ENCODE peak calls at places on chromosome 4, in five cellular contexts. O is PC-3, D is SK-N-SH, P is HepG2, F is endothelial cell of umbilical vein. X is an unnamed sample.

GRCh38 chr4:154335588-154335987 is 156.0 kb downstream of the DCHS2 start:
- DNase-seq in P (no peak), F (no peak), O (no peak), D (no peak), X (no peak)

GRCh38 chr4:128461300-128462103 is 173.9 kb upstream of the PGRMC2 start:
- DNase-seq in P (no peak), F (peak), D (no peak), O (peak), X (peak)

GRCh38 chr4:53702334-53703266 is 111.3 kb upstream of the LNX1 start:
- DNase-seq in O (peak), P (peak), D (peak), F (peak), X (peak)

GRCh38 chr4:128600410-128600809 is 209.1 kb upstream of the JADE1 start:
- DNase-seq in F (peak), P (peak), D (no peak), O (no peak), X (peak)

GRCh38 chr4:64405761-64406160 is 3.5 kb downstream of the TECRL start:
- DNase-seq in P (no peak), D (no peak), F (no peak), O (no peak), X (no peak)

GRCh38 chr4:140188975-140189374 is 35.0 kb upstream of the MAML3 start:
- DNase-seq in D (no peak), O (peak), P (no peak), F (peak), X (peak)

GRCh38 chr4:102574317-102574716 is 73.2 kb downstream of the NFKB1 start:
- DNase-seq in O (peak), P (no peak), F (no peak), D (no peak), X (peak)

GRCh38 chr4:132504438-132504837 is 644.7 kb upstream of the PCDH10 start:
- DNase-seq in D (no peak), O (peak), F (no peak), P (no peak), X (peak)

GRCh38 chr4:84966382-84967291 is at the start of gene WDFY3:
- DNase-seq in D (peak), F (peak), P (peak), O (peak), X (peak)
- H3K27ac ChIP-seq in D (peak), F (peak), P (peak), O (peak), X (peak)

GRCh38 chr4:124431663-124432192 is 280.8 kb downstream of the ANKRD50 start:
- DNase-seq in F (peak), P (no peak), D (no peak), O (peak), X (peak)
- H2AFZ ChIP-seq in F (peak), P (no peak), D (peak), O (peak), X (no peak)

DNA sequence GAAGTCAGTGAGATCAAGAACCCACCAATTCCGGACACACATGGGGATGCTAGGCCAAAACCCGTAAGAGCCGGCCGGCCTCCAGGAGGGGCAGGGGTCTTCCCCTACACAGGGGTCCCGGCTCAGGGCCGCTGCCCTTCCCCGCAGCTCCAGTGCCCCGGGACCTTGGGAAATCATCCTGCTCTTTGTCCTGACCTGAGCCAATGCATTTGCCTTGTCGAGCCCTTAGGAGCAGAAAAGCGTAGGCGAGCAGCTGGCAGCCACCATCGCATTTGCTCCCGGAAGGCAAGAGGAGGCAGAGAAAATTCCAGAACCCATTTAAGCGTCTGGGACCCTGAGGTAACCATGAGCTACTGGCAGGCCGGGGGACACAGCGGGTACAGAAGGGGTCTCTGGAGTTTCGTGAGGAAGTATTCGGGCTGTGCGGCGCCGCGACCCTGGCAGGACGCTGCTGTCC is 7.4 kb upstream of the TNIP2 start:
- DNase-seq in D (peak), P (no peak), O (no peak), F (no peak), X (no peak)
- H3K27ac ChIP-seq in D (no peak), P (no peak), O (no peak), F (no peak), X (peak)

GRCh38 chr4:22531226-22531625 is 15.4 kb upstream of the ADGRA3 start:
- DNase-seq in D (no peak), F (no peak), P (no peak), O (no peak), X (peak)
- H2AFZ ChIP-seq in D (no peak), F (no peak), P (no peak), O (no peak), X (no peak)

DNA sequence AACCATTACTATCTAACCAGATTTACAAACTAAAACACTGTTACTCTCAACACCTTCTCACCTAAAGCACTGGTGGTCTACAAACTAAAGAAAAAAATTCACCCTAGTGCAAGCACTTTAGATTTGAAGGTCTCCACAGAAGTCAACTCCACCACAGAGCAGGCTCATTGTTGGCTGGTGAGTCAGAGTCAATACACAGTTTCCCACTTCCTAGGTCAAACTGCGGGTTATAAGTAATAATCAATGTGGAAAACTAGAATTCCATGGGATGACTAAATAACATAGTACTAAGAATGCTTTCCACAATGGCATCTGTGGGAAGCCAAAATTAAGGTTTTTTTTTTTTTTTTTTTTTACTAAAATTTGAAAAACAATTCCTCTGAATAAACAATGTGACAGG is 191.8 kb downstream of the PDGFC start:
- DNase-seq in F (peak), D (no peak), O (peak), P (peak), X (peak)
- H3K27ac ChIP-seq in F (no peak), D (no peak), O (peak), P (peak), X (peak)

GRCh38 chr4:168651374-168651773 is 154.5 kb downstream of the PALLD start:
- DNase-seq in F (no peak), D (no peak), P (no peak), O (peak), X (no peak)
- H2AFZ ChIP-seq in F (no peak), D (no peak), P (no peak), O (no peak), X (no peak)

GRCh38 chr4:498328-498919 is 532 bp downstream of the ZNF721 start:
- DNase-seq in O (no peak), P (peak), F (peak), D (no peak), X (peak)

GRCh38 chr4:504076-504475 is 5.1 kb downstream of the PIGG start:
- DNase-seq in F (no peak), O (no peak), P (no peak), D (no peak), X (peak)

GRCh38 chr4:499563-499962 is 553 bp downstream of the PIGG start:
- DNase-seq in P (no peak), F (no peak), D (no peak), O (no peak), X (no peak)
- H3K27ac ChIP-seq in P (peak), F (peak), D (peak), O (peak), X (peak)

DNA sequence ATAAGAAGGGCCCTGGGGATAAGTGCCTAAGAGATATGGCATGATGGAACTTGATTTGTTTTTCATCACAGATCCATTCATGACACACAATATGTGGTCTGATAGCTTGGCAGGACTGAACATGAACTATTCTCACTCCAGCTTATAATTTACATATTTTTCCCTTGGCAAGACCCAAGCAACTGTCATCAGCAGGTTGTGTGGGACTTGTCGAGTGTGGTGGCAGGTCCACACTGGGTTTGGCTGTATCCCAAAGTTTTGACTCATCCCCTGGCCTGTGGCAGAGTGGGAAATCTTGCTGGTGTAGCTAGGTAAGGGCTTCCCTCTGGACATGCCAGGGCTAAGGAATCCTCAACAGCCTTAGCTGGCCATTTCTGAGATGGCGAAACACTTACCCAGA is 81.0 kb upstream of the STIM2 start:
- DNase-seq in F (no peak), O (peak), D (no peak), P (no peak), X (peak)
- H2AFZ ChIP-seq in F (no peak), O (no peak), D (no peak), P (no peak), X (no peak)

GRCh38 chr4:115575851-115576250 is 462.4 kb upstream of the NDST4 start:
- DNase-seq in F (no peak), P (no peak), O (no peak), D (no peak), X (no peak)
- H3K27ac ChIP-seq in F (no peak), P (no peak), O (no peak), D (no peak), X (no peak)